ENCODE peak calls at places on chromosomes 11 and 22, in five cellular contexts. One of them, this sample, is unnamed.

GRCh38 chr11:116145187-116145865 is 627.5 kb downstream of the BUD13 start:
- DNase-seq in activated CD4-positive, alpha-beta T cell treated with anti-CD3 and anti-CD28 coated beads, Interleukin-2, amount 10 ng/mL, durations not matched to agents 24 days and 14 days: peak
- DNase-seq in stimulated activated CD8-positive, alpha-beta memory T cell treated with anti-CD3 and anti-CD28 coated beads, Interleukin-4, amount 100 ng/mL, for 4 hours: no peak
- DNase-seq in cardiac fibroblast: no peak
- DNase-seq in HTR-8/SVneo: no peak
- DNase-seq in this sample: no peak

GRCh38 chr11:80638296-80638695 is 1197.5 kb upstream of the TENM4 start:
- DNase-seq in activated CD4-positive, alpha-beta T cell treated with anti-CD3 and anti-CD28 coated beads, Interleukin-2, amount 10 ng/mL, durations not matched to agents 24 days and 14 days: no peak
- DNase-seq in stimulated activated CD8-positive, alpha-beta memory T cell treated with anti-CD3 and anti-CD28 coated beads, Interleukin-4, amount 100 ng/mL, for 4 hours: no peak
- DNase-seq in cardiac fibroblast: no peak
- DNase-seq in HTR-8/SVneo: no peak
- DNase-seq in this sample: no peak

GRCh38 chr11:11706022-11706421 is 84.2 kb upstream of the GALNT18 start:
- DNase-seq in activated CD4-positive, alpha-beta T cell treated with anti-CD3 and anti-CD28 coated beads, Interleukin-2, amount 10 ng/mL, durations not matched to agents 24 days and 14 days: no peak
- DNase-seq in stimulated activated CD8-positive, alpha-beta memory T cell treated with anti-CD3 and anti-CD28 coated beads, Interleukin-4, amount 100 ng/mL, for 4 hours: no peak
- DNase-seq in cardiac fibroblast: no peak
- DNase-seq in HTR-8/SVneo: no peak
- DNase-seq in this sample: no peak

GRCh38 chr11:15412054-15412453 is 297.3 kb downstream of the INSC start:
- DNase-seq in activated CD4-positive, alpha-beta T cell treated with anti-CD3 and anti-CD28 coated beads, Interleukin-2, amount 10 ng/mL, durations not matched to agents 24 days and 14 days: no peak
- DNase-seq in stimulated activated CD8-positive, alpha-beta memory T cell treated with anti-CD3 and anti-CD28 coated beads, Interleukin-4, amount 100 ng/mL, for 4 hours: no peak
- DNase-seq in cardiac fibroblast: no peak
- DNase-seq in HTR-8/SVneo: no peak
- DNase-seq in this sample: no peak

GRCh38 chr11:94449437-94449836 is 44.2 kb downstream of the MRE11 start:
- DNase-seq in activated CD4-positive, alpha-beta T cell treated with anti-CD3 and anti-CD28 coated beads, Interleukin-2, amount 10 ng/mL, durations not matched to agents 24 days and 14 days: no peak
- DNase-seq in stimulated activated CD8-positive, alpha-beta memory T cell treated with anti-CD3 and anti-CD28 coated beads, Interleukin-4, amount 100 ng/mL, for 4 hours: no peak
- DNase-seq in cardiac fibroblast: peak
- DNase-seq in HTR-8/SVneo: no peak
- DNase-seq in this sample: no peak

GRCh38 chr11:69352715-69353325 is 58.9 kb downstream of the MYEOV start:
- DNase-seq in activated CD4-positive, alpha-beta T cell treated with anti-CD3 and anti-CD28 coated beads, Interleukin-2, amount 10 ng/mL, durations not matched to agents 24 days and 14 days: peak
- DNase-seq in stimulated activated CD8-positive, alpha-beta memory T cell treated with anti-CD3 and anti-CD28 coated beads, Interleukin-4, amount 100 ng/mL, for 4 hours: no peak
- DNase-seq in cardiac fibroblast: peak
- DNase-seq in HTR-8/SVneo: peak
- DNase-seq in this sample: peak

GRCh38 chr22:28799125-28799833 is 1.1 kb downstream of the XBP1 start:
- DNase-seq in activated CD4-positive, alpha-beta T cell treated with anti-CD3 and anti-CD28 coated beads, Interleukin-2, amount 10 ng/mL, durations not matched to agents 24 days and 14 days: peak
- DNase-seq in stimulated activated CD8-positive, alpha-beta memory T cell treated with anti-CD3 and anti-CD28 coated beads, Interleukin-4, amount 100 ng/mL, for 4 hours: no peak
- DNase-seq in cardiac fibroblast: peak
- DNase-seq in HTR-8/SVneo: peak
- DNase-seq in this sample: peak

GRCh38 chr11:32100495-32100894 is 9.6 kb downstream of the RCN1 start:
- DNase-seq in activated CD4-positive, alpha-beta T cell treated with anti-CD3 and anti-CD28 coated beads, Interleukin-2, amount 10 ng/mL, durations not matched to agents 24 days and 14 days: no peak
- DNase-seq in stimulated activated CD8-positive, alpha-beta memory T cell treated with anti-CD3 and anti-CD28 coated beads, Interleukin-4, amount 100 ng/mL, for 4 hours: no peak
- DNase-seq in cardiac fibroblast: peak
- DNase-seq in HTR-8/SVneo: no peak
- DNase-seq in this sample: no peak

GRCh38 chr11:111736191-111736590 is 30.0 kb downstream of the PPP2R1B start:
- DNase-seq in activated CD4-positive, alpha-beta T cell treated with anti-CD3 and anti-CD28 coated beads, Interleukin-2, amount 10 ng/mL, durations not matched to agents 24 days and 14 days: no peak
- DNase-seq in stimulated activated CD8-positive, alpha-beta memory T cell treated with anti-CD3 and anti-CD28 coated beads, Interleukin-4, amount 100 ng/mL, for 4 hours: no peak
- DNase-seq in cardiac fibroblast: peak
- DNase-seq in HTR-8/SVneo: no peak
- DNase-seq in this sample: no peak

GRCh38 chr11:134644489-134645456 is 232.7 kb upstream of the B3GAT1 start:
- DNase-seq in activated CD4-positive, alpha-beta T cell treated with anti-CD3 and anti-CD28 coated beads, Interleukin-2, amount 10 ng/mL, durations not matched to agents 24 days and 14 days: no peak
- DNase-seq in stimulated activated CD8-positive, alpha-beta memory T cell treated with anti-CD3 and anti-CD28 coated beads, Interleukin-4, amount 100 ng/mL, for 4 hours: no peak
- DNase-seq in cardiac fibroblast: no peak
- DNase-seq in HTR-8/SVneo: no peak
- DNase-seq in this sample: no peak

GRCh38 chr11:24453129-24453723 is 43.6 kb upstream of the LUZP2 start:
- DNase-seq in activated CD4-positive, alpha-beta T cell treated with anti-CD3 and anti-CD28 coated beads, Interleukin-2, amount 10 ng/mL, durations not matched to agents 24 days and 14 days: no peak
- DNase-seq in stimulated activated CD8-positive, alpha-beta memory T cell treated with anti-CD3 and anti-CD28 coated beads, Interleukin-4, amount 100 ng/mL, for 4 hours: no peak
- DNase-seq in cardiac fibroblast: no peak
- DNase-seq in HTR-8/SVneo: peak
- DNase-seq in this sample: no peak

GRCh38 chr22:48898524-48899377 is 928.9 kb downstream of the BRD1 start:
- DNase-seq in activated CD4-positive, alpha-beta T cell treated with anti-CD3 and anti-CD28 coated beads, Interleukin-2, amount 10 ng/mL, durations not matched to agents 24 days and 14 days: no peak
- DNase-seq in stimulated activated CD8-positive, alpha-beta memory T cell treated with anti-CD3 and anti-CD28 coated beads, Interleukin-4, amount 100 ng/mL, for 4 hours: no peak
- DNase-seq in cardiac fibroblast: no peak
- DNase-seq in HTR-8/SVneo: no peak
- DNase-seq in this sample: no peak

GRCh38 chr22:31125521-31126117 is 2.9 kb downstream of the INPP5J start:
- DNase-seq in activated CD4-positive, alpha-beta T cell treated with anti-CD3 and anti-CD28 coated beads, Interleukin-2, amount 10 ng/mL, durations not matched to agents 24 days and 14 days: no peak
- DNase-seq in stimulated activated CD8-positive, alpha-beta memory T cell treated with anti-CD3 and anti-CD28 coated beads, Interleukin-4, amount 100 ng/mL, for 4 hours: no peak
- DNase-seq in cardiac fibroblast: no peak
- DNase-seq in HTR-8/SVneo: no peak
- DNase-seq in this sample: no peak

GRCh38 chr22:40720538-40721256 is 41.4 kb downstream of the MCHR1 start:
- DNase-seq in activated CD4-positive, alpha-beta T cell treated with anti-CD3 and anti-CD28 coated beads, Interleukin-2, amount 10 ng/mL, durations not matched to agents 24 days and 14 days: no peak
- DNase-seq in stimulated activated CD8-positive, alpha-beta memory T cell treated with anti-CD3 and anti-CD28 coated beads, Interleukin-4, amount 100 ng/mL, for 4 hours: no peak
- DNase-seq in cardiac fibroblast: peak
- DNase-seq in HTR-8/SVneo: no peak
- DNase-seq in this sample: no peak

GRCh38 chr22:47195676-47196492 is 433.4 kb downstream of the TBC1D22A start:
- DNase-seq in activated CD4-positive, alpha-beta T cell treated with anti-CD3 and anti-CD28 coated beads, Interleukin-2, amount 10 ng/mL, durations not matched to agents 24 days and 14 days: no peak
- DNase-seq in stimulated activated CD8-positive, alpha-beta memory T cell treated with anti-CD3 and anti-CD28 coated beads, Interleukin-4, amount 100 ng/mL, for 4 hours: no peak
- DNase-seq in cardiac fibroblast: no peak
- DNase-seq in HTR-8/SVneo: no peak
- DNase-seq in this sample: peak

GRCh38 chr22:18091916-18092526 is 14.2 kb downstream of the PEX26 start:
- DNase-seq in activated CD4-positive, alpha-beta T cell treated with anti-CD3 and anti-CD28 coated beads, Interleukin-2, amount 10 ng/mL, durations not matched to agents 24 days and 14 days: peak
- DNase-seq in stimulated activated CD8-positive, alpha-beta memory T cell treated with anti-CD3 and anti-CD28 coated beads, Interleukin-4, amount 100 ng/mL, for 4 hours: no peak
- DNase-seq in cardiac fibroblast: peak
- DNase-seq in HTR-8/SVneo: no peak
- DNase-seq in this sample: peak

GRCh38 chr22:37898441-37899181 is 7.5 kb upstream of the MICALL1 start:
- DNase-seq in activated CD4-positive, alpha-beta T cell treated with anti-CD3 and anti-CD28 coated beads, Interleukin-2, amount 10 ng/mL, durations not matched to agents 24 days and 14 days: no peak
- DNase-seq in stimulated activated CD8-positive, alpha-beta memory T cell treated with anti-CD3 and anti-CD28 coated beads, Interleukin-4, amount 100 ng/mL, for 4 hours: no peak
- DNase-seq in cardiac fibroblast: no peak
- DNase-seq in HTR-8/SVneo: no peak
- DNase-seq in this sample: peak

GRCh38 chr11:76701701-76702100 is 31.2 kb upstream of the LRRC32 start:
- DNase-seq in activated CD4-positive, alpha-beta T cell treated with anti-CD3 and anti-CD28 coated beads, Interleukin-2, amount 10 ng/mL, durations not matched to agents 24 days and 14 days: no peak
- DNase-seq in stimulated activated CD8-positive, alpha-beta memory T cell treated with anti-CD3 and anti-CD28 coated beads, Interleukin-4, amount 100 ng/mL, for 4 hours: no peak
- DNase-seq in cardiac fibroblast: peak
- DNase-seq in HTR-8/SVneo: peak
- DNase-seq in this sample: no peak

GRCh38 chr22:17772963-17773605 is 1.2 kb downstream of the BID start:
- DNase-seq in activated CD4-positive, alpha-beta T cell treated with anti-CD3 and anti-CD28 coated beads, Interleukin-2, amount 10 ng/mL, durations not matched to agents 24 days and 14 days: no peak
- DNase-seq in stimulated activated CD8-positive, alpha-beta memory T cell treated with anti-CD3 and anti-CD28 coated beads, Interleukin-4, amount 100 ng/mL, for 4 hours: no peak
- DNase-seq in cardiac fibroblast: peak
- DNase-seq in HTR-8/SVneo: peak
- DNase-seq in this sample: no peak

GRCh38 chr11:120994460-120994859 is 29.4 kb upstream of the TBCEL start:
- DNase-seq in activated CD4-positive, alpha-beta T cell treated with anti-CD3 and anti-CD28 coated beads, Interleukin-2, amount 10 ng/mL, durations not matched to agents 24 days and 14 days: no peak
- DNase-seq in stimulated activated CD8-positive, alpha-beta memory T cell treated with anti-CD3 and anti-CD28 coated beads, Interleukin-4, amount 100 ng/mL, for 4 hours: no peak
- DNase-seq in cardiac fibroblast: no peak
- DNase-seq in HTR-8/SVneo: no peak
- DNase-seq in this sample: no peak

GRCh38 chr11:115939104-115939503 is 434.9 kb upstream of the CADM1 start:
- DNase-seq in activated CD4-positive, alpha-beta T cell treated with anti-CD3 and anti-CD28 coated beads, Interleukin-2, amount 10 ng/mL, durations not matched to agents 24 days and 14 days: no peak
- DNase-seq in stimulated activated CD8-positive, alpha-beta memory T cell treated with anti-CD3 and anti-CD28 coated beads, Interleukin-4, amount 100 ng/mL, for 4 hours: no peak
- DNase-seq in cardiac fibroblast: peak
- DNase-seq in HTR-8/SVneo: no peak
- DNase-seq in this sample: no peak

GRCh38 chr22:30290679-30291333 is 1.5 kb upstream of the CASTOR1 start:
- DNase-seq in activated CD4-positive, alpha-beta T cell treated with anti-CD3 and anti-CD28 coated beads, Interleukin-2, amount 10 ng/mL, durations not matched to agents 24 days and 14 days: peak
- DNase-seq in stimulated activated CD8-positive, alpha-beta memory T cell treated with anti-CD3 and anti-CD28 coated beads, Interleukin-4, amount 100 ng/mL, for 4 hours: no peak
- DNase-seq in cardiac fibroblast: peak
- DNase-seq in HTR-8/SVneo: no peak
- DNase-seq in this sample: peak

GRCh38 chr11:14927146-14927545 is 35.1 kb upstream of the CYP2R1 start:
- DNase-seq in activated CD4-positive, alpha-beta T cell treated with anti-CD3 and anti-CD28 coated beads, Interleukin-2, amount 10 ng/mL, durations not matched to agents 24 days and 14 days: no peak
- DNase-seq in stimulated activated CD8-positive, alpha-beta memory T cell treated with anti-CD3 and anti-CD28 coated beads, Interleukin-4, amount 100 ng/mL, for 4 hours: no peak
- DNase-seq in cardiac fibroblast: peak
- DNase-seq in HTR-8/SVneo: no peak
- DNase-seq in this sample: no peak

GRCh38 chr11:78231962-78232459 is 43.3 kb downstream of the USP35 start:
- DNase-seq in activated CD4-positive, alpha-beta T cell treated with anti-CD3 and anti-CD28 coated beads, Interleukin-2, amount 10 ng/mL, durations not matched to agents 24 days and 14 days: no peak
- DNase-seq in stimulated activated CD8-positive, alpha-beta memory T cell treated with anti-CD3 and anti-CD28 coated beads, Interleukin-4, amount 100 ng/mL, for 4 hours: no peak
- DNase-seq in cardiac fibroblast: peak
- DNase-seq in HTR-8/SVneo: peak
- DNase-seq in this sample: no peak

GRCh38 chr22:25208328-25208727 is 8.7 kb downstream of the CRYBB3 start:
- DNase-seq in activated CD4-positive, alpha-beta T cell treated with anti-CD3 and anti-CD28 coated beads, Interleukin-2, amount 10 ng/mL, durations not matched to agents 24 days and 14 days: no peak
- DNase-seq in stimulated activated CD8-positive, alpha-beta memory T cell treated with anti-CD3 and anti-CD28 coated beads, Interleukin-4, amount 100 ng/mL, for 4 hours: no peak
- DNase-seq in cardiac fibroblast: no peak
- DNase-seq in HTR-8/SVneo: no peak
- DNase-seq in this sample: no peak

GRCh38 chr11:83044958-83045712 is 26.6 kb downstream of the RAB30 start:
- DNase-seq in activated CD4-positive, alpha-beta T cell treated with anti-CD3 and anti-CD28 coated beads, Interleukin-2, amount 10 ng/mL, durations not matched to agents 24 days and 14 days: no peak
- DNase-seq in stimulated activated CD8-positive, alpha-beta memory T cell treated with anti-CD3 and anti-CD28 coated beads, Interleukin-4, amount 100 ng/mL, for 4 hours: no peak
- DNase-seq in cardiac fibroblast: peak
- DNase-seq in HTR-8/SVneo: peak
- DNase-seq in this sample: no peak

GRCh38 chr11:1779806-1780699 is 16.3 kb upstream of the CTSD start:
- DNase-seq in activated CD4-positive, alpha-beta T cell treated with anti-CD3 and anti-CD28 coated beads, Interleukin-2, amount 10 ng/mL, durations not matched to agents 24 days and 14 days: peak
- DNase-seq in stimulated activated CD8-positive, alpha-beta memory T cell treated with anti-CD3 and anti-CD28 coated beads, Interleukin-4, amount 100 ng/mL, for 4 hours: no peak
- DNase-seq in cardiac fibroblast: no peak
- DNase-seq in HTR-8/SVneo: no peak
- DNase-seq in this sample: no peak

GRCh38 chr11:11975201-11976092 is 33.0 kb downstream of the DKK3 start:
- DNase-seq in activated CD4-positive, alpha-beta T cell treated with anti-CD3 and anti-CD28 coated beads, Interleukin-2, amount 10 ng/mL, durations not matched to agents 24 days and 14 days: no peak
- DNase-seq in stimulated activated CD8-positive, alpha-beta memory T cell treated with anti-CD3 and anti-CD28 coated beads, Interleukin-4, amount 100 ng/mL, for 4 hours: no peak
- DNase-seq in cardiac fibroblast: no peak
- DNase-seq in HTR-8/SVneo: no peak
- DNase-seq in this sample: no peak

GRCh38 chr22:50274311-50274710 is 4.1 kb upstream of the MAPK11 start:
- DNase-seq in activated CD4-positive, alpha-beta T cell treated with anti-CD3 and anti-CD28 coated beads, Interleukin-2, amount 10 ng/mL, durations not matched to agents 24 days and 14 days: peak
- DNase-seq in stimulated activated CD8-positive, alpha-beta memory T cell treated with anti-CD3 and anti-CD28 coated beads, Interleukin-4, amount 100 ng/mL, for 4 hours: no peak
- DNase-seq in cardiac fibroblast: peak
- DNase-seq in HTR-8/SVneo: no peak
- DNase-seq in this sample: peak

GRCh38 chr11:3684129-3684685 is 13.0 kb upstream of the CHRNA10 start:
- DNase-seq in activated CD4-positive, alpha-beta T cell treated with anti-CD3 and anti-CD28 coated beads, Interleukin-2, amount 10 ng/mL, durations not matched to agents 24 days and 14 days: no peak
- DNase-seq in stimulated activated CD8-positive, alpha-beta memory T cell treated with anti-CD3 and anti-CD28 coated beads, Interleukin-4, amount 100 ng/mL, for 4 hours: no peak
- DNase-seq in cardiac fibroblast: no peak
- DNase-seq in HTR-8/SVneo: no peak
- DNase-seq in this sample: no peak